ENCODE peak calls at places on chromosomes 11 and 22, in seven cellular contexts. N, Y, J, S, Z, I and M are unnamed samples.

GRCh38 chr11:93613432-93613831 is 48.0 kb upstream of the CEP295 start:
- DNase-seq in I (no peak), Z (no peak), S (no peak), Y (no peak), N (no peak), J (no peak), M (no peak)

GRCh38 chr11:76201056-76201455 is 5.2 kb downstream of the WNT11 start:
- DNase-seq in N (no peak), Y (no peak), S (no peak), Z (no peak), J (no peak), I (no peak), M (no peak)

GRCh38 chr11:76654310-76654851 is 16.2 kb downstream of the LRRC32 start:
- DNase-seq in J (no peak), S (no peak), N (peak), Z (no peak), I (no peak), Y (peak), M (no peak)

GRCh38 chr11:44751066-44751465 is 24.3 kb downstream of the TSPAN18 start:
- DNase-seq in J (no peak), I (no peak), S (no peak), Z (no peak), Y (no peak), N (no peak), M (no peak)

GRCh38 chr11:46845440-46845739 is 690 bp downstream of the CKAP5 start:
- DNase-seq in I (no peak), J (no peak), Z (no peak), Y (no peak), N (no peak), S (peak), M (peak)

GRCh38 chr11:117076941-117077659 is 21.1 kb downstream of the SIK3 start:
- DNase-seq in N (no peak), S (no peak), J (no peak), Y (no peak), I (no peak), Z (no peak), M (peak)

GRCh38 chr11:86247608-86248007 is 3.1 kb downstream of the EED start:
- DNase-seq in Y (peak), S (no peak), N (no peak), I (no peak), Z (no peak), J (no peak), M (no peak)

GRCh38 chr11:10113852-10114251 is 180.2 kb downstream of the SBF2 start:
- DNase-seq in I (no peak), S (no peak), N (no peak), Y (no peak), J (no peak), Z (no peak), M (no peak)

GRCh38 chr22:48021946-48022345 is 1259.5 kb downstream of the TBC1D22A start:
- DNase-seq in N (no peak), Y (no peak), Z (no peak), S (no peak), J (no peak), I (no peak), M (no peak)

GRCh38 chr11:120147094-120147949 is 9.4 kb upstream of the TRIM29 start:
- DNase-seq in I (no peak), N (no peak), Z (no peak), S (no peak), J (no peak), Y (no peak), M (no peak)

GRCh38 chr22:29310065-29310862 is 3.8 kb downstream of the GAS2L1 start:
- DNase-seq in N (no peak), S (no peak), Y (no peak), Z (no peak), J (no peak), I (no peak), M (no peak)